ENCODE peak calls at places on chromosome 9, in six cellular contexts. One of them, this sample, is unnamed.

GRCh38 chr9:2307480-2307879 is 292.3 kb downstream of the SMARCA2 start:
- DNase-seq in astrocyte: no peak
- DNase-seq in IMR-90: peak; percentile 33
- DNase-seq in endothelial cell of umbilical vein: peak; percentile 8
- DNase-seq in HCT116: no peak
- DNase-seq in neuronal stem cell: no peak
- DNase-seq in this sample: no peak

GRCh38 chr9:127588740-127589506 is 23.2 kb upstream of the STXBP1 start:
- DNase-seq in astrocyte: no peak
- DNase-seq in IMR-90: no peak
- DNase-seq in endothelial cell of umbilical vein: peak; percentile 31
- DNase-seq in HCT116: no peak
- DNase-seq in neuronal stem cell: no peak
- DNase-seq in this sample: no peak

GRCh38 chr9:71719585-71719984 is 48.7 kb downstream of the CEMIP2 start:
- DNase-seq in astrocyte: peak; percentile 35
- DNase-seq in IMR-90: peak; percentile 11
- DNase-seq in endothelial cell of umbilical vein: no peak
- DNase-seq in HCT116: no peak
- DNase-seq in neuronal stem cell: no peak
- DNase-seq in this sample: no peak

GRCh38 chr9:33166263-33167083 is 663 bp downstream of the B4GALT1 start:
- DNase-seq in astrocyte: no peak
- DNase-seq in IMR-90: no peak
- DNase-seq in endothelial cell of umbilical vein: peak; percentile 40
- DNase-seq in HCT116: no peak
- DNase-seq in neuronal stem cell: no peak
- DNase-seq in this sample: peak; percentile 50

GRCh38 chr9:73215249-73215648 is 63.6 kb downstream of the ANXA1 start:
- DNase-seq in astrocyte: no peak
- DNase-seq in IMR-90: no peak
- DNase-seq in endothelial cell of umbilical vein: no peak
- DNase-seq in HCT116: no peak
- DNase-seq in neuronal stem cell: no peak
- DNase-seq in this sample: no peak

GRCh38 chr9:105647595-105648349 is 14.5 kb upstream of the TAL2 start:
- DNase-seq in astrocyte: peak; percentile 12
- DNase-seq in IMR-90: peak; percentile 16
- DNase-seq in endothelial cell of umbilical vein: no peak
- DNase-seq in HCT116: no peak
- DNase-seq in neuronal stem cell: no peak
- DNase-seq in this sample: no peak

GRCh38 chr9:98232926-98233325 is 22.5 kb downstream of the TBC1D2 start:
- DNase-seq in astrocyte: no peak
- DNase-seq in IMR-90: no peak
- DNase-seq in endothelial cell of umbilical vein: no peak
- DNase-seq in HCT116: no peak
- DNase-seq in neuronal stem cell: no peak
- DNase-seq in this sample: no peak

GRCh38 chr9:137685886-137686420 is 67.1 kb downstream of the EHMT1 start:
- DNase-seq in astrocyte: no peak
- DNase-seq in IMR-90: no peak
- DNase-seq in endothelial cell of umbilical vein: no peak
- DNase-seq in HCT116: no peak
- DNase-seq in neuronal stem cell: no peak
- DNase-seq in this sample: no peak

GRCh38 chr9:101915479-101915878 is 177.0 kb upstream of the GRIN3A start:
- DNase-seq in astrocyte: no peak
- DNase-seq in IMR-90: no peak
- DNase-seq in endothelial cell of umbilical vein: no peak
- DNase-seq in HCT116: no peak
- DNase-seq in neuronal stem cell: no peak
- DNase-seq in this sample: no peak

GRCh38 chr9:16329699-16330113 is 540.8 kb downstream of the BNC2 start:
- DNase-seq in astrocyte: peak; percentile 86
- DNase-seq in IMR-90: peak; percentile 60
- DNase-seq in endothelial cell of umbilical vein: no peak
- DNase-seq in HCT116: no peak
- DNase-seq in neuronal stem cell: no peak
- DNase-seq in this sample: no peak

GRCh38 chr9:113155911-113156559 is 5.2 kb downstream of the SLC31A2 start:
- DNase-seq in astrocyte: no peak
- DNase-seq in IMR-90: no peak
- DNase-seq in endothelial cell of umbilical vein: no peak
- DNase-seq in HCT116: no peak
- DNase-seq in neuronal stem cell: no peak
- DNase-seq in this sample: peak; percentile 49

GRCh38 chr9:110208031-110208430 is at the start of gene C9orf152:
- DNase-seq in astrocyte: no peak
- DNase-seq in IMR-90: no peak
- DNase-seq in endothelial cell of umbilical vein: no peak
- DNase-seq in HCT116: no peak
- DNase-seq in neuronal stem cell: no peak
- DNase-seq in this sample: no peak

GRCh38 chr9:134864821-134865190 is 15.8 kb upstream of the FCN2 start:
- DNase-seq in astrocyte: no peak
- DNase-seq in IMR-90: no peak
- DNase-seq in endothelial cell of umbilical vein: no peak
- DNase-seq in HCT116: no peak
- DNase-seq in neuronal stem cell: no peak
- DNase-seq in this sample: no peak

GRCh38 chr9:131333771-131334567 is 44.4 kb downstream of the PLPP7 start:
- DNase-seq in astrocyte: no peak
- DNase-seq in IMR-90: no peak
- DNase-seq in endothelial cell of umbilical vein: no peak
- DNase-seq in HCT116: no peak
- DNase-seq in neuronal stem cell: no peak
- DNase-seq in this sample: no peak

GRCh38 chr9:32351845-32352244 is 32.6 kb upstream of the ACO1 start:
- DNase-seq in astrocyte: no peak
- DNase-seq in IMR-90: peak; percentile 2
- DNase-seq in endothelial cell of umbilical vein: no peak
- DNase-seq in HCT116: peak; percentile 41
- DNase-seq in neuronal stem cell: no peak
- DNase-seq in this sample: no peak

GRCh38 chr9:133108794-133109641 is 12.0 kb downstream of the RALGDS start:
- DNase-seq in astrocyte: no peak
- DNase-seq in IMR-90: no peak
- DNase-seq in endothelial cell of umbilical vein: no peak
- DNase-seq in HCT116: no peak
- DNase-seq in neuronal stem cell: no peak
- DNase-seq in this sample: no peak

GRCh38 chr9:133141833-133142594 is 21.0 kb upstream of the RALGDS start:
- DNase-seq in astrocyte: no peak
- DNase-seq in IMR-90: no peak
- DNase-seq in endothelial cell of umbilical vein: no peak
- DNase-seq in HCT116: no peak
- DNase-seq in neuronal stem cell: no peak
- DNase-seq in this sample: no peak

GRCh38 chr9:137325791-137326190 is 23.7 kb upstream of the NRARP start:
- DNase-seq in astrocyte: no peak
- DNase-seq in IMR-90: no peak
- DNase-seq in endothelial cell of umbilical vein: no peak
- DNase-seq in HCT116: no peak
- DNase-seq in neuronal stem cell: no peak
- DNase-seq in this sample: no peak

GRCh38 chr9:117549444-117549843 is 134.6 kb upstream of the ASTN2 start:
- DNase-seq in astrocyte: no peak
- DNase-seq in IMR-90: no peak
- DNase-seq in endothelial cell of umbilical vein: no peak
- DNase-seq in HCT116: no peak
- DNase-seq in neuronal stem cell: no peak
- DNase-seq in this sample: no peak
- H2AFZ ChIP-seq in astrocyte: no peak overlapping the region
- H2AFZ ChIP-seq in IMR-90: no peak overlapping the region
- H2AFZ ChIP-seq in endothelial cell of umbilical vein: no peak overlapping the region
- H2AFZ ChIP-seq in HCT116: no peak overlapping the region
- H2AFZ ChIP-seq in neuronal stem cell: no peak overlapping the region
- H2AFZ ChIP-seq in this sample: no peak overlapping the region

DNA sequence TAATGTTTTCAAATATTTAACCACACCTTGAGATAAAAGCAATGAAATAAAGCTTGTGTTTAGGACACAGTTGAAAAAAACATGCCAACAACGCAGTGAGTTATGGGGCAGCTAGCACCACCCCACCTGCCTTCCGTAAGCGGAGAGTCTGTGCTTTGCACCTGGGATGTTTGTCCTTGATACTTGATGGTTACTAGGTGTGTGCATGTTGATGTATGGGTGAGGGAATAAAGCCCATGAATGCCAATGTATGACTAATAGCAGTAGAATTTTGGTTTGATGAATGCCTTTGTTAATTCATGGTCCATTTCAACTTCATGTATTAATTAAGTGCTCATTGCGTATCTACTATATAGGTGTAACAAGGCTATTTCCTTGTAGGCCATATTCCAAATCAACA is 74.0 kb downstream of the PCSK5 start:
- DNase-seq in astrocyte: peak; percentile 44
- DNase-seq in IMR-90: no peak
- DNase-seq in endothelial cell of umbilical vein: no peak
- DNase-seq in HCT116: peak; percentile 28
- DNase-seq in neuronal stem cell: no peak
- DNase-seq in this sample: no peak
- H3K4me2 ChIP-seq in astrocyte: no peak overlapping the region
- H3K4me2 ChIP-seq in IMR-90: no peak overlapping the region
- H3K4me2 ChIP-seq in endothelial cell of umbilical vein: no peak overlapping the region
- H3K4me2 ChIP-seq in HCT116: peak overlapping the region; percentile 52
- H3K4me2 ChIP-seq in neuronal stem cell: no peak overlapping the region
- H3K4me2 ChIP-seq in this sample: no peak overlapping the region

DNA sequence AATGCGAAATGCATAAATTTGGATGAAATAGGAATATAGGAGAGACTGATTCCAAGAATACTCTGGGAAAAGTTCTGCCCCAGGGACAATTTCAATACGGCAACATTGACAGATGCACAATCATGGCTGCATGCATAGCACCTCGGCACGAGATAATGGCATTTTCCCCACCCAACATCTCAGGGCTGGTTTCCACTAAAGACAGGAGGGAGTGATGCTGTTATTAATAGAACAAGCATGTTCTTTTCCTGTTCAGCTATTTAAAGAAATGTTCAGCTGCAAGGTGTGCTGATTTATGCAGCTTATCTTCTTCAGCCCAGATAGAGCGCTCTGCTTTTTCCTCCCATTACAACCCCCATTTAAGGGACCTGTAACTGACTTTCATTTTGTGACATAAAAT is 740.2 kb downstream of the TLR4 start:
- DNase-seq in astrocyte: no peak
- DNase-seq in IMR-90: no peak
- DNase-seq in endothelial cell of umbilical vein: no peak
- DNase-seq in HCT116: no peak
- DNase-seq in neuronal stem cell: no peak
- DNase-seq in this sample: no peak
- H2AFZ ChIP-seq in astrocyte: no peak overlapping the region
- H2AFZ ChIP-seq in IMR-90: no peak overlapping the region
- H2AFZ ChIP-seq in endothelial cell of umbilical vein: no peak overlapping the region
- H2AFZ ChIP-seq in HCT116: no peak overlapping the region
- H2AFZ ChIP-seq in neuronal stem cell: no peak overlapping the region
- H2AFZ ChIP-seq in this sample: no peak overlapping the region

GRCh38 chr9:37197158-37198033 is 77.0 kb downstream of the ZCCHC7 start:
- DNase-seq in astrocyte: no peak
- DNase-seq in IMR-90: peak; percentile 77
- DNase-seq in endothelial cell of umbilical vein: peak; percentile 82
- DNase-seq in HCT116: no peak
- DNase-seq in neuronal stem cell: no peak
- DNase-seq in this sample: peak; percentile 94
- H3K4me2 ChIP-seq in astrocyte: peak overlapping the region; percentile 37
- H3K4me2 ChIP-seq in IMR-90: peak overlapping the region; percentile 73
- H3K4me2 ChIP-seq in endothelial cell of umbilical vein: peak overlapping the region; percentile 57
- H3K4me2 ChIP-seq in HCT116: no peak overlapping the region
- H3K4me2 ChIP-seq in neuronal stem cell: no peak overlapping the region
- H3K4me2 ChIP-seq in this sample: peak overlapping the region; percentile 74